ENCODE peak calls at places on chromosome 1, in five cellular contexts. H, L, T, V and X are unnamed samples.

GRCh38 chr1:245205396-245205795 is 50.6 kb downstream of the KIF26B start:
- DNase-seq in H (no peak), V (no peak), L (no peak), T (no peak), X (no peak)

GRCh38 chr1:219941179-219942118 is 13.1 kb upstream of the SLC30A10 start:
- DNase-seq in V (no peak), H (no peak), L (no peak), T (no peak), X (no peak)

GRCh38 chr1:19165501-19165900 is 44.6 kb downstream of the UBR4 start:
- DNase-seq in H (no peak), T (no peak), L (no peak), V (no peak), X (no peak)

GRCh38 chr1:27719286-27720251 is 6.2 kb upstream of the FAM76A start:
- DNase-seq in H (no peak), V (no peak), T (no peak), L (peak), X (no peak)

GRCh38 chr1:228883535-228883934 is 148.3 kb downstream of the RHOU start:
- DNase-seq in V (no peak), L (no peak), T (no peak), H (no peak), X (no peak)

GRCh38 chr1:47818682-47819502 is 178.3 kb downstream of the TRABD2B start:
- DNase-seq in T (no peak), H (no peak), V (no peak), L (no peak), X (peak)

GRCh38 chr1:108595510-108595909 is 35.6 kb downstream of the EEIG2 start:
- DNase-seq in T (no peak), H (no peak), V (peak), L (peak), X (no peak)

GRCh38 chr1:58773406-58773840 is 10.4 kb downstream of the JUN start:
- DNase-seq in T (peak), V (no peak), H (no peak), L (peak), X (peak)

GRCh38 chr1:14848621-14849020 is 250.1 kb downstream of the KAZN start:
- DNase-seq in H (no peak), T (no peak), L (no peak), V (no peak), X (no peak)

GRCh38 chr1:3695326-3696217 is 43.3 kb downstream of the TP73 start:
- DNase-seq in T (no peak), V (peak), L (peak), H (peak), X (no peak)

GRCh38 chr1:165328136-165328535 is 28.4 kb downstream of the LMX1A start:
- DNase-seq in L (no peak), H (no peak), T (no peak), V (no peak), X (no peak)

GRCh38 chr1:203932559-203932958 is 71.2 kb downstream of the SNRPE start:
- DNase-seq in T (no peak), L (no peak), H (no peak), V (no peak), X (no peak)

GRCh38 chr1:167529829-167530474 is 11.6 kb upstream of the CD247 start:
- DNase-seq in H (no peak), T (no peak), L (no peak), V (peak), X (no peak)

GRCh38 chr1:226809785-226810571 is 60.4 kb upstream of the PSEN2 start:
- DNase-seq in V (peak), T (no peak), L (peak), H (no peak), X (no peak)

GRCh38 chr1:57727121-57727520 is 303.3 kb upstream of the DAB1 start:
- DNase-seq in L (no peak), V (no peak), T (no peak), H (no peak), X (no peak)

GRCh38 chr1:113940365-113941244 is 11.5 kb downstream of the HIPK1 start:
- DNase-seq in H (no peak), T (no peak), V (peak), L (no peak), X (no peak)

GRCh38 chr1:153774780-153775431 is at the start of gene SLC27A3:
- DNase-seq in L (no peak), T (peak), V (peak), H (no peak), X (peak)

GRCh38 chr1:38992450-38993111 is 1.5 kb downstream of the AKIRIN1 start:
- DNase-seq in T (no peak), L (no peak), H (no peak), V (no peak), X (no peak)

GRCh38 chr1:69700770-69701169 is 133.0 kb downstream of the LRRC7 start:
- DNase-seq in L (peak), H (no peak), V (no peak), T (peak), X (no peak)

GRCh38 chr1:28278763-28279162 is 19.4 kb downstream of the SESN2 start:
- DNase-seq in V (no peak), H (no peak), L (no peak), T (no peak), X (no peak)